ENCODE peak calls at places on chromosome 9, in five cellular contexts. Y is fibroblast of gingiva, P is GOT3, E is NCI-H460, N is activated B cell treated with CpG ODN at 0.5 μM for 24 hours. F is an unnamed sample.

GRCh38 chr9:99134893-99135341 is 30.0 kb downstream of the TGFBR1 start:
- DNase-seq in Y (peak), P (no peak), E (no peak), N (no peak), F (no peak)

GRCh38 chr9:81549500-81550206 is 139.7 kb downstream of the TLE1 start:
- DNase-seq in Y (no peak), P (no peak), E (no peak), N (no peak), F (peak)

GRCh38 chr9:9100070-9100469 is 1300.5 kb upstream of the DMAC1 start:
- DNase-seq in Y (no peak), P (no peak), E (no peak), N (no peak), F (no peak)

GRCh38 chr9:7212101-7212500 is 454.3 kb downstream of the KDM4C start:
- DNase-seq in Y (no peak), P (no peak), E (no peak), N (no peak), F (no peak)

GRCh38 chr9:77588319-77588937 is 59.7 kb downstream of the GNA14 start:
- DNase-seq in Y (peak), P (no peak), E (peak), N (no peak), F (peak)

GRCh38 chr9:84254972-84255371 is 85.6 kb downstream of the SLC28A3 start:
- DNase-seq in Y (no peak), P (no peak), E (no peak), N (no peak), F (no peak)

GRCh38 chr9:31253800-31254762 is 1130.4 kb upstream of the ACO1 start:
- DNase-seq in Y (no peak), P (no peak), E (no peak), N (no peak), F (no peak)

GRCh38 chr9:95176755-95177319 is 140.7 kb downstream of the FANCC start:
- DNase-seq in Y (no peak), P (no peak), E (no peak), N (no peak), F (no peak)

GRCh38 chr9:34328500-34328982 is 527 bp downstream of the KIF24 start:
- DNase-seq in Y (no peak), P (no peak), E (no peak), N (no peak), F (peak)

GRCh38 chr9:19940808-19941207 is 152.0 kb upstream of the SLC24A2 start:
- DNase-seq in Y (no peak), P (no peak), E (no peak), N (no peak), F (no peak)

GRCh38 chr9:96071245-96072124 is 196.0 kb downstream of the ERCC6L2 start:
- DNase-seq in Y (peak), P (no peak), E (peak), N (no peak), F (peak)

GRCh38 chr9:73204910-73205309 is 53.2 kb downstream of the ANXA1 start:
- DNase-seq in Y (no peak), P (no peak), E (no peak), N (no peak), F (no peak)

GRCh38 chr9:122263699-122264349 is 816 bp downstream of the RBM18 start:
- DNase-seq in Y (peak), P (no peak), E (no peak), N (no peak), F (no peak)

GRCh38 chr9:91857291-91857781 is 92.7 kb downstream of the ROR2 start:
- DNase-seq in Y (no peak), P (no peak), E (no peak), N (no peak), F (no peak)

GRCh38 chr9:129414377-129415021 is 206.4 kb downstream of the C9orf50 start:
- DNase-seq in Y (peak), P (no peak), E (peak), N (no peak), F (no peak)

GRCh38 chr9:69898714-69899209 is 78.1 kb downstream of the CFAP95 start:
- DNase-seq in Y (peak), P (no peak), E (no peak), N (no peak), F (peak)

F was measured in A549.